ENCODE peak calls at places on chromosome 2, in four cellular contexts. D is GM23248, A is HepG2, E is astrocyte. Z is an unnamed sample.

GRCh38 chr2:193476171-193476800 is 1281.6 kb upstream of the TMEFF2 start:
- DNase-seq in A (peak), D (no peak), E (no peak), Z (no peak)

GRCh38 chr2:183033951-183034350 is 4.3 kb downstream of the NCKAP1 start:
- DNase-seq in E (no peak), A (no peak), D (no peak), Z (no peak)

GRCh38 chr2:231526341-231527090 is 3.7 kb downstream of the NMUR1 start:
- DNase-seq in E (no peak), A (no peak), D (no peak), Z (no peak)

GRCh38 chr2:127669056-127669455 is 6.3 kb downstream of the LIMS2 start:
- DNase-seq in E (no peak), A (no peak), D (peak), Z (no peak)

GRCh38 chr2:81324046-81324445 is 1019.5 kb upstream of the LRRTM1 start:
- DNase-seq in D (no peak), E (no peak), A (peak), Z (no peak)

GRCh38 chr2:62184499-62185045 is 11.3 kb upstream of the B3GNT2 start:
- DNase-seq in E (no peak), A (no peak), D (no peak), Z (no peak)

GRCh38 chr2:25566694-25567093 is 106.7 kb downstream of the DTNB start:
- DNase-seq in E (peak), A (no peak), D (no peak), Z (no peak)

GRCh38 chr2:235692076-235692475 is 198.2 kb downstream of the AGAP1 start:
- DNase-seq in D (no peak), E (no peak), A (no peak), Z (no peak)

GRCh38 chr2:44547713-44548112 is 186.0 kb downstream of the CAMKMT start:
- DNase-seq in A (no peak), E (no peak), D (no peak), Z (no peak)

GRCh38 chr2:169705927-169706326 is 11.7 kb downstream of the PHOSPHO2 start:
- DNase-seq in A (no peak), E (peak), D (peak), Z (no peak)

GRCh38 chr2:287471-287885 is 413 bp downstream of the ALKAL2 start:
- DNase-seq in E (peak), A (no peak), D (peak), Z (no peak)

GRCh38 chr2:240397924-240398611 is 37.4 kb upstream of the GPC1 start:
- DNase-seq in A (no peak), D (no peak), E (no peak), Z (no peak)

GRCh38 chr2:45837812-45838341 is 186.4 kb downstream of the PRKCE start:
- DNase-seq in E (no peak), D (no peak), A (no peak), Z (no peak)

GRCh38 chr2:86774862-86775261 is 15.9 kb downstream of the CD8A start:
- DNase-seq in E (no peak), A (no peak), D (no peak), Z (no peak)

GRCh38 chr2:50395510-50396300 is 636.2 kb downstream of the NRXN1 start:
- DNase-seq in E (no peak), A (no peak), D (no peak), Z (no peak)

GRCh38 chr2:8189316-8189715 is 492.5 kb upstream of the ID2 start:
- DNase-seq in D (no peak), A (no peak), E (no peak), Z (no peak)

GRCh38 chr2:135997380-135997779 is 12.0 kb upstream of the DARS1 start:
- DNase-seq in D (no peak), A (peak), E (no peak), Z (no peak)

DNA sequence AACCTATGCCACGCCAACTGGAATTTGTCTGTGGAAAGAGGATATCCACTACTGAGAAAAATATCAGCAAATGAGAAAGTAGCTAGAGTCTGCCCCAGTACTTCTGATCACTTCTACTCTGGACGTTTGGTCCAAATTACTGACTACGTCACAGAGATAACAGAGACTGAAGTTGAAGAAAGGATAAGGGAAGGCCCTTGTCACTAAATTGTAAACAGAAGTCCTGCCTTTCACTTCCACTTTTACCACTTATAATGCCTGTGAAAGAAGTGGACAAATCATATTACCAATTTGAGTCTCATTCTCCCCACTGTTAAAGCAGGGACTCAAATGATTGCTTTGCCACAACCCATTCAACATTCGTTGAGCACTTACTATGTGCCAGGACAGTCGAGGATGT is 173.9 kb upstream of the ERBB4 start:
- DNase-seq in D (no peak), E (no peak), A (no peak), Z (no peak)
- H2AFZ ChIP-seq in D (peak), E (peak), A (no peak), Z (peak)

GRCh38 chr2:167653131-167653530 is 594.3 kb downstream of the STK39 start:
- DNase-seq in E (peak), D (no peak), A (no peak), Z (no peak)

GRCh38 chr2:167646557-167646956 is 600.8 kb downstream of the STK39 start:
- DNase-seq in D (no peak), A (no peak), E (no peak), Z (no peak)

GRCh38 chr2:167652401-167652800 is 595.0 kb downstream of the STK39 start:
- DNase-seq in A (no peak), D (no peak), E (peak), Z (no peak)

GRCh38 chr2:167651406-167652151 is 595.8 kb downstream of the STK39 start:
- DNase-seq in A (peak), E (no peak), D (no peak), Z (no peak)
- TF ChIP-seq EZH2 in A (no peak), E (no peak), D (no peak), Z (no peak)

DNA sequence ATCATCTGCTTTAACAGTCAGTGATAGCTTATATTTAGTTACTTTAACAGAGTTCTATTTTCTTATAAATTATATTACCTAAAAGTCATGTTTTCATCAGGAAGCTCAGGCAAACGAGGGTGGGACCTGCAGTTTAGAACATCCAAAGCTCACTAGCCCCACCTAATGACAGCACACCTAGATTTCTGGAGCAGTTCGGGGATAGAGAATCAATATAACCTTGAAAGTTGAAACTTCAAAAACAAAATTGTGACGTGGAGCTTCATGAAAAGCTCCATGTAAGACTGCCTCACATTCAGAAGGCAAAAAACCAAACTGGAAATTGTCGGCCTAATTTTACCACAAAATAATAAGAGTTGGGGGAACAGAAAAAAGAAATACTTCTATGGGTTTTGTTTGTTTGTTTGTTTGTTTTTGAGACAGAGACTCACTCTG is 185.9 kb upstream of the CCDC150 start:
- DNase-seq in A (peak), D (peak), E (peak), Z (peak)
- H2AFZ ChIP-seq in A (no peak), D (no peak), E (no peak), Z (peak)

GRCh38 chr2:237074211-237074993 is 11.3 kb upstream of the COPS8 start:
- DNase-seq in E (peak), D (no peak), A (no peak), Z (no peak)
- TF ChIP-seq EZH2 in E (no peak), D (no peak), A (no peak), Z (no peak)

GRCh38 chr2:10712186-10712809 is 9.1 kb upstream of the ATP6V1C2 start:
- DNase-seq in A (no peak), E (no peak), D (no peak), Z (peak)
- H2AFZ ChIP-seq in A (no peak), E (no peak), D (no peak), Z (peak)

DNA sequence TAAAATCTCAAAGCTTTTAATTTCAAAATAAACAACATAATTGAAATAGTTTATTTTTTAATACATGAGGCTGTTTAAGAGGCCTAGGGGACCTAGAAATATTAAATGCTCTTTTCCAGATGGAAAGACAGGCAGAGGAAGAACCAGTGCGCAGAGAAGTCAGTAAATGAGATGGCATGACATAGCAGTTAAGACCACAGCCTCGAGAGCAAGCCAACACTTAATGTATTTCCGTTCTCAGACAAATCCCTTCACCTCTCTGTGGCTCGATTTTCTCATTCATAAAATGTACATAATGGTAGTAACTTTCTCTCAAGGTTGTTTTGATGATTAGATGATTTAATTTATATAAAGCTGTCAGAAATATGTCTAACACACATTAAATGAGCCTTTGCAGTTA is 405.1 kb upstream of the CWC22 start:
- DNase-seq in E (no peak), D (no peak), A (no peak), Z (no peak)
- TF ChIP-seq EZH2 in E (no peak), D (no peak), A (no peak), Z (no peak)

GRCh38 chr2:68715353-68716041 is 19.1 kb upstream of the ARHGAP25 start:
- DNase-seq in D (peak), A (peak), E (peak), Z (peak)
- H2AFZ ChIP-seq in D (no peak), A (no peak), E (no peak), Z (peak)

GRCh38 chr2:70888925-70889715 is 46.6 kb upstream of the ATP6V1B1 start:
- DNase-seq in D (no peak), E (no peak), A (no peak), Z (no peak)
- TF ChIP-seq EZH2 in D (no peak), E (peak), A (no peak), Z (no peak)

GRCh38 chr2:237909075-237909695 is 49.8 kb downstream of the RAMP1 start:
- DNase-seq in E (no peak), A (no peak), D (no peak), Z (no peak)
- H2AFZ ChIP-seq in E (no peak), A (no peak), D (no peak), Z (no peak)